ENCODE peak calls at places on chromosomes 2 and 18, in five cellular contexts. I is GM23248; A is cardiac septum; E is activated T-helper 9 cell treated with anti-CD3 and anti-CD28 coated beads, Interleukin-2, amount 50 U/mL, for 16 hours; T is mucosa of descending colon. D is an unnamed sample.

GRCh38 chr2:241489733-241490443 is 18.5 kb downstream of the STK25 start:
- DNase-seq in I (no peak), A (no peak), E (no peak), T (peak; percentile 77), D (no peak)

GRCh38 chr18:79680100-79680879 is 687 bp downstream of the CTDP1 start:
- DNase-seq in I (peak; percentile 87), A (no peak), E (no peak), T (peak; percentile 86), D (peak; percentile 81)

GRCh38 chr2:107633580-107634147 is 193.0 kb upstream of the RGPD4 start:
- DNase-seq in I (peak; percentile 91), A (no peak), E (no peak), T (no peak), D (peak; percentile 91)

GRCh38 chr2:162233197-162233596 is 10.0 kb downstream of the FAP start:
- DNase-seq in I (peak; percentile 83), A (no peak), E (no peak), T (no peak), D (peak; percentile 84)

GRCh38 chr2:220064282-220065042 is 437.0 kb downstream of the SLC4A3 start:
- DNase-seq in I (no peak), A (no peak), E (no peak), T (no peak), D (no peak)

GRCh38 chr2:198767694-198768093 is 690.0 kb downstream of the SATB2 start:
- DNase-seq in I (no peak), A (no peak), E (no peak), T (peak; percentile 51), D (no peak)

GRCh38 chr2:225233234-225233633 is 166.3 kb upstream of the NYAP2 start:
- DNase-seq in I (peak; percentile 37), A (no peak), E (no peak), T (no peak), D (peak; percentile 30)

GRCh38 chr2:98846041-98846440 is 90.0 kb downstream of the CRACDL start:
- DNase-seq in I (peak; percentile 17), A (no peak), E (no peak), T (no peak), D (peak; percentile 44)

GRCh38 chr2:47141520-47141919 is 13.6 kb downstream of the STPG4 start:
- DNase-seq in I (no peak), A (no peak), E (no peak), T (no peak), D (no peak)